ENCODE peak calls at places on chromosomes 4 and X, in seven cellular contexts. One of them, this sample, is unnamed.

GRCh38 chr4:53688186-53688790 is 97.0 kb upstream of the LNX1 start:
- DNase-seq in GM06990: no peak
- DNase-seq in B cell: no peak
- DNase-seq in RWPE1: peak; percentile 23
- DNase-seq in activated effector memory CD4-positive, alpha-beta T cell treated with Interleukin-2 at 50 U/mL for 16 hours: no peak
- DNase-seq in SK-MEL-5: peak; percentile 26
- DNase-seq in AG20443: peak; percentile 94
- DNase-seq in this sample: peak; percentile 78

GRCh38 chrX:133980406-133980805 is 5.0 kb downstream of the GPC3 start:
- DNase-seq in GM06990: no peak
- DNase-seq in B cell: no peak
- DNase-seq in RWPE1: no peak
- DNase-seq in activated effector memory CD4-positive, alpha-beta T cell treated with Interleukin-2 at 50 U/mL for 16 hours: no peak
- DNase-seq in SK-MEL-5: no peak
- DNase-seq in AG20443: no peak
- DNase-seq in this sample: no peak

GRCh38 chrX:51641421-51642021 is 22.8 kb upstream of the CENPVL3 start:
- DNase-seq in GM06990: no peak
- DNase-seq in B cell: peak; percentile 25
- DNase-seq in RWPE1: peak; percentile 9
- DNase-seq in activated effector memory CD4-positive, alpha-beta T cell treated with Interleukin-2 at 50 U/mL for 16 hours: no peak
- DNase-seq in SK-MEL-5: peak; percentile 68
- DNase-seq in AG20443: peak; percentile 41
- DNase-seq in this sample: peak; percentile 44

GRCh38 chr4:146520894-146521542 is 722 bp downstream of the SLC10A7 start:
- DNase-seq in GM06990: peak; percentile 16
- DNase-seq in B cell: peak; percentile 32
- DNase-seq in RWPE1: peak; percentile 29
- DNase-seq in activated effector memory CD4-positive, alpha-beta T cell treated with Interleukin-2 at 50 U/mL for 16 hours: peak; percentile 4
- DNase-seq in SK-MEL-5: peak; percentile 58
- DNase-seq in AG20443: peak; percentile 37
- DNase-seq in this sample: peak; percentile 46

GRCh38 chr4:1549638-1550035 is 134.5 kb downstream of the FAM53A start:
- DNase-seq in GM06990: no peak
- DNase-seq in B cell: no peak
- DNase-seq in RWPE1: no peak
- DNase-seq in activated effector memory CD4-positive, alpha-beta T cell treated with Interleukin-2 at 50 U/mL for 16 hours: no peak
- DNase-seq in SK-MEL-5: no peak
- DNase-seq in AG20443: no peak
- DNase-seq in this sample: no peak

GRCh38 chrX:72027914-72028307 is 103.8 kb downstream of the RTL5 start:
- DNase-seq in GM06990: no peak
- DNase-seq in B cell: no peak
- DNase-seq in RWPE1: no peak
- DNase-seq in activated effector memory CD4-positive, alpha-beta T cell treated with Interleukin-2 at 50 U/mL for 16 hours: no peak
- DNase-seq in SK-MEL-5: no peak
- DNase-seq in AG20443: no peak
- DNase-seq in this sample: no peak

GRCh38 chrX:30910124-30910860 is 21.2 kb upstream of the TAB3 start:
- DNase-seq in GM06990: no peak
- DNase-seq in B cell: no peak
- DNase-seq in RWPE1: no peak
- DNase-seq in activated effector memory CD4-positive, alpha-beta T cell treated with Interleukin-2 at 50 U/mL for 16 hours: no peak
- DNase-seq in SK-MEL-5: no peak
- DNase-seq in AG20443: peak; percentile 24
- DNase-seq in this sample: no peak

GRCh38 chrX:41730101-41730500 is 6.1 kb downstream of the GPR82 start:
- DNase-seq in GM06990: no peak
- DNase-seq in B cell: no peak
- DNase-seq in RWPE1: no peak
- DNase-seq in activated effector memory CD4-positive, alpha-beta T cell treated with Interleukin-2 at 50 U/mL for 16 hours: no peak
- DNase-seq in SK-MEL-5: no peak
- DNase-seq in AG20443: peak; percentile 6
- DNase-seq in this sample: no peak

GRCh38 chrX:23765449-23765848 is 17.5 kb upstream of the SAT1 start:
- DNase-seq in GM06990: no peak
- DNase-seq in B cell: no peak
- DNase-seq in RWPE1: peak; percentile 16
- DNase-seq in activated effector memory CD4-positive, alpha-beta T cell treated with Interleukin-2 at 50 U/mL for 16 hours: no peak
- DNase-seq in SK-MEL-5: no peak
- DNase-seq in AG20443: no peak
- DNase-seq in this sample: no peak

GRCh38 chr4:56641494-56642051 is 39.5 kb downstream of the HOPX start:
- DNase-seq in GM06990: no peak
- DNase-seq in B cell: no peak
- DNase-seq in RWPE1: peak; percentile 82
- DNase-seq in activated effector memory CD4-positive, alpha-beta T cell treated with Interleukin-2 at 50 U/mL for 16 hours: no peak
- DNase-seq in SK-MEL-5: peak; percentile 33
- DNase-seq in AG20443: peak; percentile 71
- DNase-seq in this sample: peak; percentile 93

GRCh38 chrX:2848806-2849420 is 20.2 kb downstream of the GYG2 start:
- DNase-seq in GM06990: no peak
- DNase-seq in B cell: no peak
- DNase-seq in RWPE1: peak; percentile 1
- DNase-seq in activated effector memory CD4-positive, alpha-beta T cell treated with Interleukin-2 at 50 U/mL for 16 hours: no peak
- DNase-seq in SK-MEL-5: peak; percentile 36
- DNase-seq in AG20443: peak; percentile 65
- DNase-seq in this sample: peak; percentile 15

GRCh38 chr4:20589436-20589835 is 110.8 kb upstream of the PACRGL start:
- DNase-seq in GM06990: no peak
- DNase-seq in B cell: no peak
- DNase-seq in RWPE1: no peak
- DNase-seq in activated effector memory CD4-positive, alpha-beta T cell treated with Interleukin-2 at 50 U/mL for 16 hours: no peak
- DNase-seq in SK-MEL-5: no peak
- DNase-seq in AG20443: no peak
- DNase-seq in this sample: no peak

GRCh38 chrX:1874899-1875298 is 260.0 kb downstream of the ASMT start:
- DNase-seq in GM06990: no peak
- DNase-seq in B cell: no peak
- DNase-seq in RWPE1: no peak
- DNase-seq in activated effector memory CD4-positive, alpha-beta T cell treated with Interleukin-2 at 50 U/mL for 16 hours: no peak
- DNase-seq in SK-MEL-5: no peak
- DNase-seq in AG20443: no peak
- DNase-seq in this sample: no peak

GRCh38 chr4:6568689-6569332 is 6.2 kb upstream of the MAN2B2 start:
- DNase-seq in GM06990: no peak
- DNase-seq in B cell: no peak
- DNase-seq in RWPE1: peak; percentile 38
- DNase-seq in activated effector memory CD4-positive, alpha-beta T cell treated with Interleukin-2 at 50 U/mL for 16 hours: no peak
- DNase-seq in SK-MEL-5: peak; percentile 48
- DNase-seq in AG20443: peak; percentile 60
- DNase-seq in this sample: peak; percentile 18

GRCh38 chrX:16788477-16788876 is 2.2 kb downstream of the TXLNG start:
- DNase-seq in GM06990: no peak
- DNase-seq in B cell: no peak
- DNase-seq in RWPE1: no peak
- DNase-seq in activated effector memory CD4-positive, alpha-beta T cell treated with Interleukin-2 at 50 U/mL for 16 hours: no peak
- DNase-seq in SK-MEL-5: no peak
- DNase-seq in AG20443: no peak
- DNase-seq in this sample: no peak

GRCh38 chrX:13690836-13691235 is 1.9 kb downstream of the RAB9A start:
- DNase-seq in GM06990: no peak
- DNase-seq in B cell: no peak
- DNase-seq in RWPE1: no peak
- DNase-seq in activated effector memory CD4-positive, alpha-beta T cell treated with Interleukin-2 at 50 U/mL for 16 hours: no peak
- DNase-seq in SK-MEL-5: no peak
- DNase-seq in AG20443: no peak
- DNase-seq in this sample: no peak

GRCh38 chr4:26687728-26688127 is 103.8 kb downstream of the TBC1D19 start:
- DNase-seq in GM06990: no peak
- DNase-seq in B cell: no peak
- DNase-seq in RWPE1: peak; percentile 49
- DNase-seq in activated effector memory CD4-positive, alpha-beta T cell treated with Interleukin-2 at 50 U/mL for 16 hours: no peak
- DNase-seq in SK-MEL-5: no peak
- DNase-seq in AG20443: peak; percentile 73
- DNase-seq in this sample: no peak

GRCh38 chr4:53377319-53378170 is at the start of gene FIP1L1:
- DNase-seq in GM06990: peak; percentile 97
- DNase-seq in B cell: peak; percentile 99
- DNase-seq in RWPE1: peak; percentile 97
- DNase-seq in activated effector memory CD4-positive, alpha-beta T cell treated with Interleukin-2 at 50 U/mL for 16 hours: peak; percentile 94
- DNase-seq in SK-MEL-5: peak; percentile 88
- DNase-seq in AG20443: peak; percentile 99
- DNase-seq in this sample: peak; percentile 98

GRCh38 chr4:165152527-165152926 is 39.9 kb upstream of the TMEM192 start:
- DNase-seq in GM06990: no peak
- DNase-seq in B cell: no peak
- DNase-seq in RWPE1: no peak
- DNase-seq in activated effector memory CD4-positive, alpha-beta T cell treated with Interleukin-2 at 50 U/mL for 16 hours: no peak
- DNase-seq in SK-MEL-5: no peak
- DNase-seq in AG20443: peak; percentile 11
- DNase-seq in this sample: no peak

GRCh38 chr4:2402453-2402852 is 16.0 kb downstream of the ZFYVE28 start:
- DNase-seq in GM06990: no peak
- DNase-seq in B cell: no peak
- DNase-seq in RWPE1: no peak
- DNase-seq in activated effector memory CD4-positive, alpha-beta T cell treated with Interleukin-2 at 50 U/mL for 16 hours: no peak
- DNase-seq in SK-MEL-5: no peak
- DNase-seq in AG20443: peak; percentile 43
- DNase-seq in this sample: no peak

GRCh38 chr4:30839583-30840520 is 119.7 kb downstream of the PCDH7 start:
- DNase-seq in GM06990: no peak
- DNase-seq in B cell: no peak
- DNase-seq in RWPE1: no peak
- DNase-seq in activated effector memory CD4-positive, alpha-beta T cell treated with Interleukin-2 at 50 U/mL for 16 hours: no peak
- DNase-seq in SK-MEL-5: peak; percentile 14
- DNase-seq in AG20443: no peak
- DNase-seq in this sample: no peak

GRCh38 chr4:94267037-94267436 is 59.4 kb downstream of the SMARCAD1 start:
- DNase-seq in GM06990: no peak
- DNase-seq in B cell: no peak
- DNase-seq in RWPE1: no peak
- DNase-seq in activated effector memory CD4-positive, alpha-beta T cell treated with Interleukin-2 at 50 U/mL for 16 hours: no peak
- DNase-seq in SK-MEL-5: no peak
- DNase-seq in AG20443: no peak
- DNase-seq in this sample: no peak

GRCh38 chr4:106264331-106264728 is 51.7 kb downstream of the TBCK start:
- DNase-seq in GM06990: no peak
- DNase-seq in B cell: no peak
- DNase-seq in RWPE1: peak; percentile 8
- DNase-seq in activated effector memory CD4-positive, alpha-beta T cell treated with Interleukin-2 at 50 U/mL for 16 hours: no peak
- DNase-seq in SK-MEL-5: peak; percentile 10
- DNase-seq in AG20443: no peak
- DNase-seq in this sample: peak; percentile 54

GRCh38 chr4:114286275-114286674 is 306.8 kb upstream of the ARSJ start:
- DNase-seq in GM06990: no peak
- DNase-seq in B cell: no peak
- DNase-seq in RWPE1: no peak
- DNase-seq in activated effector memory CD4-positive, alpha-beta T cell treated with Interleukin-2 at 50 U/mL for 16 hours: no peak
- DNase-seq in SK-MEL-5: no peak
- DNase-seq in AG20443: no peak
- DNase-seq in this sample: no peak

GRCh38 chr4:20359692-20360091 is 108.0 kb downstream of the SLIT2 start:
- DNase-seq in GM06990: no peak
- DNase-seq in B cell: no peak
- DNase-seq in RWPE1: no peak
- DNase-seq in activated effector memory CD4-positive, alpha-beta T cell treated with Interleukin-2 at 50 U/mL for 16 hours: no peak
- DNase-seq in SK-MEL-5: no peak
- DNase-seq in AG20443: no peak
- DNase-seq in this sample: no peak

GRCh38 chr4:140427104-140427918 is at the start of gene CLGN:
- DNase-seq in GM06990: peak; percentile 82
- DNase-seq in B cell: peak; percentile 68
- DNase-seq in RWPE1: peak; percentile 40
- DNase-seq in activated effector memory CD4-positive, alpha-beta T cell treated with Interleukin-2 at 50 U/mL for 16 hours: no peak
- DNase-seq in SK-MEL-5: peak; percentile 44
- DNase-seq in AG20443: peak; percentile 85
- DNase-seq in this sample: peak; percentile 21

GRCh38 chr4:37561196-37561802 is 124.9 kb downstream of the RELL1 start:
- DNase-seq in GM06990: no peak
- DNase-seq in B cell: no peak
- DNase-seq in RWPE1: no peak
- DNase-seq in activated effector memory CD4-positive, alpha-beta T cell treated with Interleukin-2 at 50 U/mL for 16 hours: no peak
- DNase-seq in SK-MEL-5: no peak
- DNase-seq in AG20443: no peak
- DNase-seq in this sample: no peak

GRCh38 chr4:176844448-176844847 is 51.7 kb upstream of the VEGFC start:
- DNase-seq in GM06990: no peak
- DNase-seq in B cell: no peak
- DNase-seq in RWPE1: no peak
- DNase-seq in activated effector memory CD4-positive, alpha-beta T cell treated with Interleukin-2 at 50 U/mL for 16 hours: no peak
- DNase-seq in SK-MEL-5: no peak
- DNase-seq in AG20443: no peak
- DNase-seq in this sample: no peak

GRCh38 chr4:17726911-17727310 is 54.5 kb downstream of the FAM184B start:
- DNase-seq in GM06990: no peak
- DNase-seq in B cell: no peak
- DNase-seq in RWPE1: no peak
- DNase-seq in activated effector memory CD4-positive, alpha-beta T cell treated with Interleukin-2 at 50 U/mL for 16 hours: no peak
- DNase-seq in SK-MEL-5: no peak
- DNase-seq in AG20443: no peak
- DNase-seq in this sample: no peak